ENCODE peak calls at places on chromosome 11, in seven cellular contexts. One of them, this sample, is unnamed.

GRCh38 chr11:3154001-3154599 is 11.0 kb downstream of the OSBPL5 start:
- DNase-seq in astrocyte of the spinal cord: peak
- DNase-seq in PC-9: no peak
- DNase-seq in fibroblast of villous mesenchyme: no peak
- DNase-seq in SJSA1: no peak
- DNase-seq in psoas muscle: peak
- DNase-seq in CD8-positive, alpha-beta T cell: no peak
- DNase-seq in this sample: no peak

GRCh38 chr11:19738124-19738523 is 25.5 kb downstream of the NAV2 start:
- DNase-seq in PC-9: no peak
- DNase-seq in SJSA1: no peak
- DNase-seq in psoas muscle: no peak
- DNase-seq in CD8-positive, alpha-beta T cell: no peak
- DNase-seq in astrocyte of the spinal cord: no peak
- DNase-seq in fibroblast of villous mesenchyme: no peak
- DNase-seq in this sample: no peak

GRCh38 chr11:61429346-61429690 is 457 bp downstream of the CPSF7 start:
- DNase-seq in fibroblast of villous mesenchyme: peak
- DNase-seq in psoas muscle: peak
- DNase-seq in CD8-positive, alpha-beta T cell: peak
- DNase-seq in PC-9: peak
- DNase-seq in SJSA1: peak
- DNase-seq in astrocyte of the spinal cord: peak
- DNase-seq in this sample: no peak

GRCh38 chr11:72297828-72298227 is 53.9 kb upstream of the PHOX2A start:
- DNase-seq in fibroblast of villous mesenchyme: no peak
- DNase-seq in astrocyte of the spinal cord: no peak
- DNase-seq in psoas muscle: no peak
- DNase-seq in CD8-positive, alpha-beta T cell: no peak
- DNase-seq in SJSA1: no peak
- DNase-seq in PC-9: no peak
- DNase-seq in this sample: no peak

GRCh38 chr11:1946812-1947480 is at the start of gene MRPL23:
- DNase-seq in astrocyte of the spinal cord: no peak
- DNase-seq in psoas muscle: peak
- DNase-seq in fibroblast of villous mesenchyme: no peak
- DNase-seq in CD8-positive, alpha-beta T cell: no peak
- DNase-seq in SJSA1: no peak
- DNase-seq in PC-9: no peak
- DNase-seq in this sample: no peak

GRCh38 chr11:93952082-93952780 is 68.9 kb upstream of the HEPHL1 start:
- DNase-seq in CD8-positive, alpha-beta T cell: no peak
- DNase-seq in SJSA1: no peak
- DNase-seq in astrocyte of the spinal cord: no peak
- DNase-seq in PC-9: no peak
- DNase-seq in fibroblast of villous mesenchyme: no peak
- DNase-seq in psoas muscle: no peak
- DNase-seq in this sample: no peak

GRCh38 chr11:102109896-102110760 is at the start of gene YAP1:
- DNase-seq in fibroblast of villous mesenchyme: peak
- DNase-seq in PC-9: peak
- DNase-seq in psoas muscle: peak
- DNase-seq in SJSA1: peak
- DNase-seq in astrocyte of the spinal cord: peak
- DNase-seq in CD8-positive, alpha-beta T cell: peak
- DNase-seq in this sample: peak

GRCh38 chr11:61567286-61568061 is 13.4 kb downstream of the SYT7 start:
- DNase-seq in CD8-positive, alpha-beta T cell: peak
- DNase-seq in fibroblast of villous mesenchyme: peak
- DNase-seq in psoas muscle: peak
- DNase-seq in PC-9: peak
- DNase-seq in astrocyte of the spinal cord: peak
- DNase-seq in SJSA1: no peak
- DNase-seq in this sample: peak

GRCh38 chr11:21646351-21646750 is 546.5 kb upstream of the ANO5 start:
- DNase-seq in SJSA1: no peak
- DNase-seq in psoas muscle: no peak
- DNase-seq in fibroblast of villous mesenchyme: no peak
- DNase-seq in CD8-positive, alpha-beta T cell: no peak
- DNase-seq in PC-9: no peak
- DNase-seq in astrocyte of the spinal cord: no peak
- DNase-seq in this sample: no peak

GRCh38 chr11:19730373-19730772 is 17.7 kb downstream of the NAV2 start:
- DNase-seq in psoas muscle: peak
- DNase-seq in astrocyte of the spinal cord: no peak
- DNase-seq in PC-9: no peak
- DNase-seq in CD8-positive, alpha-beta T cell: no peak
- DNase-seq in fibroblast of villous mesenchyme: no peak
- DNase-seq in SJSA1: no peak
- DNase-seq in this sample: no peak

GRCh38 chr11:44208976-44209603 is 100.8 kb downstream of the ALX4 start:
- DNase-seq in CD8-positive, alpha-beta T cell: no peak
- DNase-seq in astrocyte of the spinal cord: no peak
- DNase-seq in psoas muscle: no peak
- DNase-seq in fibroblast of villous mesenchyme: no peak
- DNase-seq in SJSA1: no peak
- DNase-seq in PC-9: no peak
- DNase-seq in this sample: no peak

GRCh38 chr11:85318573-85318972 is 308.6 kb downstream of the DLG2 start:
- DNase-seq in PC-9: peak
- DNase-seq in astrocyte of the spinal cord: no peak
- DNase-seq in SJSA1: no peak
- DNase-seq in fibroblast of villous mesenchyme: no peak
- DNase-seq in CD8-positive, alpha-beta T cell: no peak
- DNase-seq in psoas muscle: no peak
- DNase-seq in this sample: no peak

GRCh38 chr11:125550780-125551179 is 18.5 kb upstream of the EI24 start:
- DNase-seq in CD8-positive, alpha-beta T cell: no peak
- DNase-seq in psoas muscle: no peak
- DNase-seq in PC-9: no peak
- DNase-seq in astrocyte of the spinal cord: no peak
- DNase-seq in fibroblast of villous mesenchyme: no peak
- DNase-seq in SJSA1: no peak
- DNase-seq in this sample: no peak

GRCh38 chr11:69257134-69257533 is 36.8 kb upstream of the MYEOV start:
- DNase-seq in SJSA1: no peak
- DNase-seq in astrocyte of the spinal cord: no peak
- DNase-seq in fibroblast of villous mesenchyme: no peak
- DNase-seq in PC-9: no peak
- DNase-seq in CD8-positive, alpha-beta T cell: no peak
- DNase-seq in psoas muscle: no peak
- DNase-seq in this sample: no peak

DNA sequence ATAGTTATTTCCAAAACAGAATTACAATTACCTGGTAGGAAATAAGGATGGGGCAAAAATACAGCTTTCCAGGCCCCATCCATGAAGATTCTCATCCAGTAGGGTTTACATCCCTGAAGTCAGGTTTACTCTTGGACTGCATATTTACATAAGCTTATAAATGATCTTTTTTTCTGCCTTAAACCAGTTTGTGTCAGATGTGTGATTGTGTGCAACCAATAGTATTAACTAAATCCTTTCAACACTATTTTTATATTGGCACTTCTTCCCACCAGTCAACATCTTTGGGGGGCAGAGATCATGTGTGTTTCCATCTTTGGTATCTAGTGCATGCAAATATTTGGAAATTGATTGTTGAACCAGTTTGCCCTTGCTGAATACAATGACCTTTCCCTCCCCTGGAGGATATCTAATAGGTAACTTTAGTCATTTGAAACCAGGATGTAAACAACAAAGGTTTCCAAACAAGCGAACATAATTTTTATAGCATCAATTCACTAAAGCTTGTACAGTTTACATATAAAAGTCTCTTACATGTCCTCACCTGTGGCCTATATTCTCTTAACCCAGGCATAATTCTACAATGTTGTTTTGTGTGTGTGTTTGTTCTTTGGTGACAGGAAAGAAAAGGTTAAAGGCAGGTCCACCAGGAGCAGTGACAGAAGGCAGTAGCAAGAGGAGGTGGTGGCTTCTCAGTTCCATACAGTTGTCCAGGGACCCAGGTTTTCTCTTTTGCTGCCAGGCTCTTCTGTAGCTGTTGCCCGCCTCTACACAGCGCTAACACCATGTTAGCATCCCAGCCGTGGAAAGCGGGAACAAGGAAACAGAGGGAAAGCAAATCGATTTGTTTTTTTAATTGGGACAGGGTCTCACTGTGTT is 1.7 kb upstream of the ME3 start:
- DNase-seq in psoas muscle: no peak
- DNase-seq in PC-9: peak
- DNase-seq in CD8-positive, alpha-beta T cell: no peak
- DNase-seq in SJSA1: no peak
- DNase-seq in astrocyte of the spinal cord: no peak
- DNase-seq in fibroblast of villous mesenchyme: no peak
- DNase-seq in this sample: no peak
- H3K4me3 ChIP-seq in psoas muscle: no peak
- H3K4me3 ChIP-seq in PC-9: peak
- H3K4me3 ChIP-seq in CD8-positive, alpha-beta T cell: no peak
- H3K4me3 ChIP-seq in SJSA1: no peak
- H3K4me3 ChIP-seq in astrocyte of the spinal cord: no peak
- H3K4me3 ChIP-seq in fibroblast of villous mesenchyme: no peak
- H3K4me3 ChIP-seq in this sample: no peak

GRCh38 chr11:5626191-5626590 is 1.4 kb downstream of the TRIM34 start:
- DNase-seq in PC-9: peak
- DNase-seq in CD8-positive, alpha-beta T cell: no peak
- DNase-seq in psoas muscle: no peak
- DNase-seq in astrocyte of the spinal cord: no peak
- DNase-seq in fibroblast of villous mesenchyme: peak
- DNase-seq in SJSA1: no peak
- DNase-seq in this sample: no peak

GRCh38 chr11:5624489-5625278 is at the start of gene TRIM34:
- DNase-seq in astrocyte of the spinal cord: peak
- DNase-seq in PC-9: peak
- DNase-seq in SJSA1: peak
- DNase-seq in psoas muscle: no peak
- DNase-seq in fibroblast of villous mesenchyme: peak
- DNase-seq in CD8-positive, alpha-beta T cell: peak
- DNase-seq in this sample: no peak

GRCh38 chr11:5622802-5623201 is 2.0 kb upstream of the TRIM34 start:
- DNase-seq in fibroblast of villous mesenchyme: no peak
- DNase-seq in astrocyte of the spinal cord: no peak
- DNase-seq in CD8-positive, alpha-beta T cell: no peak
- DNase-seq in PC-9: peak
- DNase-seq in SJSA1: no peak
- DNase-seq in psoas muscle: no peak
- DNase-seq in this sample: no peak

GRCh38 chr11:5621580-5621979 is 3.2 kb upstream of the TRIM34 start:
- DNase-seq in astrocyte of the spinal cord: no peak
- DNase-seq in psoas muscle: no peak
- DNase-seq in SJSA1: no peak
- DNase-seq in PC-9: no peak
- DNase-seq in fibroblast of villous mesenchyme: no peak
- DNase-seq in CD8-positive, alpha-beta T cell: no peak
- DNase-seq in this sample: no peak

GRCh38 chr11:5625281-5625680 is 480 bp downstream of the TRIM34 start:
- DNase-seq in PC-9: no peak
- DNase-seq in psoas muscle: no peak
- DNase-seq in CD8-positive, alpha-beta T cell: no peak
- DNase-seq in SJSA1: no peak
- DNase-seq in astrocyte of the spinal cord: no peak
- DNase-seq in fibroblast of villous mesenchyme: no peak
- DNase-seq in this sample: no peak
- H3K4me3 ChIP-seq in PC-9: peak
- H3K4me3 ChIP-seq in psoas muscle: peak
- H3K4me3 ChIP-seq in CD8-positive, alpha-beta T cell: peak
- H3K4me3 ChIP-seq in SJSA1: peak
- H3K4me3 ChIP-seq in astrocyte of the spinal cord: peak
- H3K4me3 ChIP-seq in fibroblast of villous mesenchyme: peak
- H3K4me3 ChIP-seq in this sample: peak

GRCh38 chr11:57348052-57348451 is 9.9 kb downstream of the P2RX3 start:
- DNase-seq in astrocyte of the spinal cord: no peak
- DNase-seq in PC-9: no peak
- DNase-seq in SJSA1: no peak
- DNase-seq in CD8-positive, alpha-beta T cell: no peak
- DNase-seq in fibroblast of villous mesenchyme: no peak
- DNase-seq in psoas muscle: no peak
- DNase-seq in this sample: no peak

GRCh38 chr11:57353024-57353423 is 14.9 kb downstream of the P2RX3 start:
- DNase-seq in astrocyte of the spinal cord: no peak
- DNase-seq in psoas muscle: no peak
- DNase-seq in fibroblast of villous mesenchyme: no peak
- DNase-seq in CD8-positive, alpha-beta T cell: no peak
- DNase-seq in SJSA1: no peak
- DNase-seq in PC-9: no peak
- DNase-seq in this sample: no peak

GRCh38 chr11:57347336-57347735 is 9.2 kb downstream of the P2RX3 start:
- DNase-seq in fibroblast of villous mesenchyme: no peak
- DNase-seq in PC-9: no peak
- DNase-seq in psoas muscle: no peak
- DNase-seq in astrocyte of the spinal cord: no peak
- DNase-seq in SJSA1: no peak
- DNase-seq in CD8-positive, alpha-beta T cell: no peak
- DNase-seq in this sample: no peak

GRCh38 chr11:57348636-57349323 is 10.6 kb downstream of the P2RX3 start:
- DNase-seq in SJSA1: no peak
- DNase-seq in astrocyte of the spinal cord: no peak
- DNase-seq in PC-9: no peak
- DNase-seq in psoas muscle: no peak
- DNase-seq in CD8-positive, alpha-beta T cell: no peak
- DNase-seq in fibroblast of villous mesenchyme: no peak
- DNase-seq in this sample: no peak

GRCh38 chr11:57349491-57350274 is 11.5 kb downstream of the P2RX3 start:
- DNase-seq in SJSA1: peak
- DNase-seq in CD8-positive, alpha-beta T cell: peak
- DNase-seq in astrocyte of the spinal cord: peak
- DNase-seq in psoas muscle: peak
- DNase-seq in PC-9: no peak
- DNase-seq in fibroblast of villous mesenchyme: peak
- DNase-seq in this sample: no peak
- H3K4me3 ChIP-seq in SJSA1: no peak
- H3K4me3 ChIP-seq in CD8-positive, alpha-beta T cell: no peak
- H3K4me3 ChIP-seq in astrocyte of the spinal cord: no peak
- H3K4me3 ChIP-seq in psoas muscle: no peak
- H3K4me3 ChIP-seq in PC-9: no peak
- H3K4me3 ChIP-seq in fibroblast of villous mesenchyme: no peak
- H3K4me3 ChIP-seq in this sample: no peak

GRCh38 chr11:59267738-59268475 is 55.2 kb upstream of the MPEG1 start:
- DNase-seq in CD8-positive, alpha-beta T cell: no peak
- DNase-seq in SJSA1: peak
- DNase-seq in fibroblast of villous mesenchyme: no peak
- DNase-seq in PC-9: peak
- DNase-seq in astrocyte of the spinal cord: no peak
- DNase-seq in psoas muscle: no peak
- DNase-seq in this sample: no peak

GRCh38 chr11:59267196-59267595 is 54.5 kb upstream of the MPEG1 start:
- DNase-seq in SJSA1: no peak
- DNase-seq in psoas muscle: no peak
- DNase-seq in fibroblast of villous mesenchyme: no peak
- DNase-seq in PC-9: peak
- DNase-seq in astrocyte of the spinal cord: no peak
- DNase-seq in CD8-positive, alpha-beta T cell: no peak
- DNase-seq in this sample: no peak

GRCh38 chr11:59271811-59272327 is 59.1 kb upstream of the MPEG1 start:
- DNase-seq in PC-9: no peak
- DNase-seq in fibroblast of villous mesenchyme: no peak
- DNase-seq in astrocyte of the spinal cord: no peak
- DNase-seq in psoas muscle: no peak
- DNase-seq in CD8-positive, alpha-beta T cell: no peak
- DNase-seq in SJSA1: no peak
- DNase-seq in this sample: no peak

GRCh38 chr11:59273008-59273841 is 60.5 kb upstream of the MPEG1 start:
- DNase-seq in SJSA1: no peak
- DNase-seq in fibroblast of villous mesenchyme: no peak
- DNase-seq in PC-9: peak
- DNase-seq in CD8-positive, alpha-beta T cell: no peak
- DNase-seq in psoas muscle: no peak
- DNase-seq in astrocyte of the spinal cord: no peak
- DNase-seq in this sample: no peak

GRCh38 chr11:59271247-59271755 is 58.6 kb upstream of the MPEG1 start:
- DNase-seq in astrocyte of the spinal cord: no peak
- DNase-seq in fibroblast of villous mesenchyme: no peak
- DNase-seq in psoas muscle: no peak
- DNase-seq in PC-9: no peak
- DNase-seq in SJSA1: no peak
- DNase-seq in CD8-positive, alpha-beta T cell: no peak
- DNase-seq in this sample: no peak
- H3K4me3 ChIP-seq in astrocyte of the spinal cord: no peak
- H3K4me3 ChIP-seq in fibroblast of villous mesenchyme: no peak
- H3K4me3 ChIP-seq in psoas muscle: no peak
- H3K4me3 ChIP-seq in PC-9: no peak
- H3K4me3 ChIP-seq in SJSA1: no peak
- H3K4me3 ChIP-seq in CD8-positive, alpha-beta T cell: no peak
- H3K4me3 ChIP-seq in this sample: no peak